ENCODE peak calls at places on chromosomes 1 and 21, in four cellular contexts. Q is NCI-H2081, S is heart right ventricle, E is thoracic aorta. P is an unnamed sample.

GRCh38 chr1:116769561-116769977 is 15.3 kb downstream of the CD2 start:
- DNase-seq in S (no peak), E (no peak), Q (no peak), P (no peak)

GRCh38 chr1:79079770-79080169 is 73.2 kb upstream of the ADGRL4 start:
- DNase-seq in S (peak; percentile 60), Q (no peak), E (no peak), P (no peak)

GRCh38 chr1:1393428-1393827 is 5.7 kb downstream of the CCNL2 start:
- DNase-seq in E (no peak), Q (no peak), S (no peak), P (no peak)

GRCh38 chr1:182575540-182576149 is 13.4 kb downstream of the RNASEL start:
- DNase-seq in E (no peak), S (no peak), Q (no peak), P (no peak)

GRCh38 chr1:53559854-53560571 is 100.8 kb downstream of the DMRTB1 start:
- DNase-seq in Q (no peak), E (no peak), S (no peak), P (no peak)

GRCh38 chr1:29319300-29320110 is 83.2 kb downstream of the PTPRU start:
- DNase-seq in S (no peak), E (no peak), Q (no peak), P (no peak)

GRCh38 chr1:6819641-6820040 is 34.4 kb downstream of the CAMTA1 start:
- DNase-seq in Q (no peak), E (no peak), S (no peak), P (no peak)

GRCh38 chr1:165289556-165289955 is 67.0 kb downstream of the LMX1A start:
- DNase-seq in Q (no peak), E (no peak), S (no peak), P (no peak)

GRCh38 chr1:38839363-38839762 is 20.2 kb downstream of the RRAGC start:
- DNase-seq in S (peak; percentile 74), Q (no peak), E (no peak), P (peak; percentile 74)

GRCh38 chr1:47388548-47389238 is 27.4 kb upstream of the FOXE3 start:
- DNase-seq in Q (peak; percentile 59), S (peak; percentile 36), E (no peak), P (peak; percentile 33)

GRCh38 chr1:186780081-186780480 is 48.7 kb upstream of the PLA2G4A start:
- DNase-seq in Q (no peak), E (no peak), S (no peak), P (no peak)

GRCh38 chr1:117095237-117095636 is 26.3 kb downstream of the TRIM45 start:
- DNase-seq in S (no peak), Q (no peak), E (no peak), P (no peak)

GRCh38 chr1:205572426-205572825 is 59.4 kb downstream of the ELK4 start:
- DNase-seq in Q (no peak), E (no peak), S (no peak), P (no peak)

GRCh38 chr1:150110066-150110465 is 39.6 kb upstream of the PLEKHO1 start:
- DNase-seq in Q (no peak), E (no peak), S (no peak), P (no peak)

GRCh38 chr1:161200421-161200991 is 1.7 kb upstream of the ADAMTS4 start:
- DNase-seq in S (no peak), Q (no peak), E (no peak), P (no peak)

GRCh38 chr1:226210571-226211176 is 12.8 kb upstream of the MIXL1 start:
- DNase-seq in S (no peak), E (no peak), Q (no peak), P (no peak)

GRCh38 chr1:37393173-37393572 is 81.2 kb upstream of the ZC3H12A start:
- DNase-seq in S (no peak), E (no peak), Q (peak; percentile 14), P (no peak)

GRCh38 chr1:7262611-7263010 is 477.4 kb downstream of the CAMTA1 start:
- DNase-seq in Q (peak; percentile 72), E (no peak), S (no peak), P (no peak)

GRCh38 chr1:240136402-240136801 is 44.7 kb downstream of the FMN2 start:
- DNase-seq in S (no peak), E (no peak), Q (no peak), P (no peak)

GRCh38 chr1:16614361-16615252 is 1.2 kb upstream of the NBPF1 start:
- DNase-seq in S (no peak), E (no peak), Q (no peak), P (no peak)

GRCh38 chr1:155455588-155456195 is 106.9 kb downstream of the ASH1L start:
- DNase-seq in Q (no peak), S (peak; percentile 46), E (no peak), P (no peak)

GRCh38 chr21:45281411-45282282 is 6.0 kb downstream of the POFUT2 start:
- DNase-seq in Q (no peak), E (no peak), S (no peak), P (no peak)

GRCh38 chr1:95496792-95497191 is 262.8 kb downstream of the RWDD3 start:
- DNase-seq in E (no peak), Q (no peak), S (no peak), P (no peak)

GRCh38 chr1:176854134-176854533 is 310.4 kb downstream of the ASTN1 start:
- DNase-seq in Q (no peak), E (no peak), S (no peak), P (no peak)

GRCh38 chr1:207458409-207458808 is 4.3 kb downstream of the CR2 start:
- DNase-seq in E (no peak), Q (no peak), S (no peak), P (no peak)

GRCh38 chr1:2019162-2019542 is at the start of gene GABRD:
- DNase-seq in S (no peak), E (no peak), Q (no peak), P (no peak)

GRCh38 chr1:198927129-198927528 is 288.3 kb downstream of the PTPRC start:
- DNase-seq in S (no peak), Q (no peak), E (no peak), P (no peak)

GRCh38 chr1:3021801-3022401 is 634 bp downstream of the ACTRT2 start:
- DNase-seq in Q (no peak), S (no peak), E (no peak), P (peak; percentile 9)

GRCh38 chr1:204735042-204735441 is 49.5 kb upstream of the LRRN2 start:
- DNase-seq in S (no peak), Q (no peak), E (no peak), P (no peak)

GRCh38 chr1:232172556-232172955 is 457.4 kb downstream of the SIPA1L2 start:
- DNase-seq in E (no peak), Q (no peak), S (no peak), P (no peak)

GRCh38 chr1:8070381-8070811 is 44.3 kb upstream of the ERRFI1 start:
- DNase-seq in Q (no peak), E (no peak), S (no peak), P (no peak)

GRCh38 chr1:212366901-212367300 is 47.8 kb downstream of the PACC1 start:
- DNase-seq in E (no peak), S (no peak), Q (no peak), P (no peak)

GRCh38 chr1:224387302-224387912 is 30.7 kb downstream of the CNIH4 start:
- DNase-seq in E (no peak), Q (no peak), S (no peak), P (no peak)

GRCh38 chr1:178566187-178566586 is 53.3 kb downstream of the TEX35 start:
- DNase-seq in Q (no peak), E (no peak), S (no peak), P (no peak)

GRCh38 chr1:27005648-27006496 is 6.8 kb downstream of the TENT5B start:
- DNase-seq in S (no peak), E (no peak), Q (no peak), P (no peak)